ENCODE peak calls at places on chromosomes 5 and 9, in eight cellular contexts. N is naive thymus-derived CD8-positive, alpha-beta T cell; P is AG10803; E is EH; L is stimulated activated CD4-positive, alpha-beta T cell treated with anti-CD3 and anti-CD28 coated beads, Interleukin-12 subunit alpha, Interleukin-12 subunit beta, amount 100 ng/mL, for 24 hours; K is H7; R is ELR; B is stimulated activated CD8-positive, alpha-beta memory T cell treated with anti-CD3 and anti-CD28 coated beads, Interleukin-2, amount 100 ng/mL, for 1 hour. S is an unnamed sample.

GRCh38 chr9:93262537-93263310 is 78.8 kb downstream of the WNK2 start:
- DNase-seq in N (no peak), P (no peak), E (no peak), L (no peak), K (peak), R (no peak), B (no peak), S (no peak)

GRCh38 chr9:74755999-74756398 is 131.7 kb downstream of the TRPM6 start:
- DNase-seq in N (no peak), P (no peak), E (no peak), L (no peak), K (no peak), R (no peak), B (no peak), S (no peak)

GRCh38 chr9:2817987-2818386 is 25.9 kb downstream of the PUM3 start:
- DNase-seq in N (no peak), P (peak), E (peak), L (no peak), K (no peak), R (no peak), B (no peak), S (peak)

GRCh38 chr5:65100846-65101678 is 332.3 kb downstream of the CWC27 start:
- DNase-seq in N (peak), P (peak), E (peak), L (peak), K (peak), R (peak), B (no peak), S (peak)

GRCh38 chr5:38556599-38557308 is at the start of gene LIFR:
- DNase-seq in N (peak), P (peak), E (peak), L (peak), K (peak), R (peak), B (no peak), S (peak)

GRCh38 chr5:140111043-140111858 is 2.7 kb upstream of the PURA start:
- DNase-seq in N (no peak), P (no peak), E (no peak), L (no peak), K (peak), R (no peak), B (no peak), S (no peak)

GRCh38 chr5:39264528-39264927 is 45.2 kb upstream of the FYB1 start:
- DNase-seq in N (no peak), P (no peak), E (no peak), L (no peak), K (no peak), R (no peak), B (no peak), S (no peak)

GRCh38 chr9:110033869-110034268 is 174.1 kb downstream of the C9orf152 start:
- DNase-seq in N (no peak), P (peak), E (peak), L (no peak), K (no peak), R (peak), B (no peak), S (peak)

GRCh38 chr5:168342151-168342825 is 50.8 kb downstream of the WWC1 start:
- DNase-seq in N (no peak), P (peak), E (peak), L (no peak), K (no peak), R (peak), B (no peak), S (no peak)

GRCh38 chr5:173762930-173763329 is 125.2 kb upstream of the CPEB4 start:
- DNase-seq in N (no peak), P (no peak), E (no peak), L (no peak), K (no peak), R (no peak), B (no peak), S (no peak)

GRCh38 chr5:175902013-175902412 is 30.6 kb downstream of the CPLX2 start:
- DNase-seq in N (no peak), P (no peak), E (no peak), L (no peak), K (no peak), R (no peak), B (no peak), S (no peak)

GRCh38 chr9:86946712-86947145 is 577 bp downstream of the GAS1 start:
- DNase-seq in N (peak), P (peak), E (peak), L (peak), K (no peak), R (peak), B (peak), S (peak)

GRCh38 chr9:75457474-75458011 is 369.2 kb downstream of the OSTF1 start:
- DNase-seq in N (no peak), P (no peak), E (no peak), L (no peak), K (no peak), R (no peak), B (no peak), S (no peak)

GRCh38 chr5:157816682-157817268 is 42.2 kb downstream of the CLINT1 start:
- DNase-seq in N (peak), P (peak), E (peak), L (no peak), K (no peak), R (peak), B (no peak), S (no peak)

GRCh38 chr5:67998709-67999251 is 216.8 kb upstream of the PIK3R1 start:
- DNase-seq in N (no peak), P (peak), E (peak), L (no peak), K (no peak), R (peak), B (no peak), S (peak)

GRCh38 chr5:138180183-138180782 is 1.4 kb downstream of the KIF20A start:
- DNase-seq in N (peak), P (peak), E (peak), L (no peak), K (no peak), R (peak), B (no peak), S (peak)

GRCh38 chr9:107548298-107549142 is 59.0 kb upstream of the KLF4 start:
- DNase-seq in N (no peak), P (peak), E (peak), L (no peak), K (no peak), R (peak), B (no peak), S (peak)

GRCh38 chr5:176415240-176416122 is 858 bp downstream of the CLTB start:
- DNase-seq in N (no peak), P (peak), E (peak), L (no peak), K (no peak), R (peak), B (no peak), S (peak)

GRCh38 chr5:142926549-142926948 is 156.4 kb downstream of the ARHGAP26 start:
- DNase-seq in N (no peak), P (no peak), E (no peak), L (no peak), K (no peak), R (no peak), B (no peak), S (no peak)

GRCh38 chr5:66821626-66822429 is 225.6 kb downstream of the MAST4 start:
- DNase-seq in N (no peak), P (no peak), E (no peak), L (no peak), K (no peak), R (no peak), B (no peak), S (no peak)

GRCh38 chr9:137149942-137150484 is 11.1 kb downstream of the GRIN1 start:
- DNase-seq in N (no peak), P (no peak), E (no peak), L (no peak), K (peak), R (peak), B (no peak), S (no peak)

GRCh38 chr5:150637245-150638052 is 3.0 kb upstream of the SYNPO start:
- DNase-seq in N (no peak), P (peak), E (peak), L (no peak), K (peak), R (peak), B (no peak), S (peak)

GRCh38 chr5:43121565-43122484 is 1.1 kb downstream of the ZNF131 start:
- DNase-seq in N (no peak), P (peak), E (peak), L (no peak), K (peak), R (peak), B (no peak), S (peak)

GRCh38 chr9:25129537-25129936 is 548.7 kb downstream of the TUSC1 start:
- DNase-seq in N (no peak), P (no peak), E (no peak), L (no peak), K (no peak), R (no peak), B (no peak), S (no peak)

GRCh38 chr5:124342027-124342471 is 404.4 kb downstream of the ZNF608 start:
- DNase-seq in N (no peak), P (peak), E (peak), L (no peak), K (no peak), R (no peak), B (no peak), S (no peak)

GRCh38 chr9:131668057-131668438 is 71.8 kb downstream of the RAPGEF1 start:
- DNase-seq in N (no peak), P (no peak), E (no peak), L (no peak), K (no peak), R (no peak), B (no peak), S (no peak)

GRCh38 chr5:32225445-32225844 is 51.3 kb upstream of the GOLPH3 start:
- DNase-seq in N (no peak), P (peak), E (peak), L (no peak), K (no peak), R (peak), B (no peak), S (no peak)

GRCh38 chr9:134895103-134895502 is 14.5 kb downstream of the FCN2 start:
- DNase-seq in N (no peak), P (no peak), E (peak), L (no peak), K (no peak), R (no peak), B (no peak), S (no peak)

GRCh38 chr5:157449011-157449723 is 10.8 kb upstream of the NIPAL4 start:
- DNase-seq in N (no peak), P (peak), E (peak), L (no peak), K (no peak), R (no peak), B (no peak), S (no peak)